ENCODE peak calls at places on chromosomes 6 and 20, in five cellular contexts. I is SK-N-SH, J is stomach, Q is A549, W is ovary. R is an unnamed sample. For H3K4me1, the result is how much of the 10 kb centered on the place peaks cover.

GRCh38 chr6:11050735-11051134 is 6.6 kb upstream of the ELOVL2 start:
- DNase-seq in W (no peak), I (no peak), Q (peak), J (no peak), R (no peak)

GRCh38 chr6:81865712-81866111 is 113.2 kb upstream of the TENT5A start:
- DNase-seq in J (no peak), W (no peak), I (no peak), Q (no peak), R (no peak)

GRCh38 chr6:118372413-118372812 is 175.7 kb upstream of the PLN start:
- DNase-seq in W (no peak), I (peak), Q (no peak), J (no peak), R (no peak)

GRCh38 chr6:15498640-15499039 is 164.2 kb downstream of the DTNBP1 start:
- DNase-seq in J (no peak), I (no peak), W (no peak), Q (no peak), R (no peak)

GRCh38 chr20:62161347-62161746 is 17.8 kb downstream of the SS18L1 start:
- DNase-seq in I (no peak), W (no peak), J (no peak), Q (no peak), R (no peak)

GRCh38 chr6:14035448-14035847 is 82.1 kb upstream of the CD83 start:
- DNase-seq in J (no peak), I (no peak), Q (peak), W (no peak), R (no peak)

GRCh38 chr6:168015492-168016175 is 18.2 kb downstream of the KIF25 start:
- DNase-seq in Q (no peak), I (no peak), W (no peak), J (no peak), R (peak)

GRCh38 chr6:162058281-162058875 is 669.2 kb downstream of the PRKN start:
- DNase-seq in Q (peak), W (no peak), J (peak), I (no peak), R (no peak)

GRCh38 chr6:34455831-34456230 is 10.0 kb upstream of the PACSIN1 start:
- DNase-seq in J (no peak), W (no peak), I (no peak), Q (no peak), R (no peak)

GRCh38 chr6:161265554-161265953 is 8.3 kb downstream of the AGPAT4 start:
- DNase-seq in J (no peak), W (no peak), I (no peak), Q (no peak), R (no peak)

DNA sequence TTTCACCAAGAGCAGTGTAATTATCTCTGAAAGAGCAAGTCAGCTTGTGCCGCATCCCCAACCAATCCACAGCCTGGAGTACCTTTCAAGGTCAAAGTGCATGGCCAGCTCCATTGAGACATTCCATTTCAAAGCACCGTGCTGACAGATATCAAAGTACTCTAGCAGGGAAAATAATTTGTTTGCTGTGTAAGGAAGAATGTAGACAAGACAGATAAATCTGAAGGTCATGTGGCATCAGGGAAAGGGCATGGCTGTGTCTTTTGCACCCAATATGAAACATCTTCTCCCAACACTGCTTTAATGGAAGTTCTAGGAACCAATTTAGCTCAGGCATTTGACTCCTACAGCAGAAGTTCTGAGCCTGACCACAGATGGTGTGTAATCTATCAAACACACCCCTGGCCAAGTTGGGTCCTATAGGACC is 242.7 kb upstream of the TAB2 start:
- DNase-seq in W (no peak), J (no peak), I (no peak), Q (no peak), R (no peak)
- TF ChIP-seq EP300 in W (no peak), J (no peak), I (no peak), Q (no peak), R (no peak)

GRCh38 chr6:112352607-112353006 is 5.5 kb downstream of the RFPL4B start:
- DNase-seq in I (no peak), Q (no peak), W (no peak), J (no peak), R (no peak)
- H3K4me1 ChIP-seq in I (under half), Q (under half), W (under half), J (under half), R (under half)

GRCh38 chr20:50561379-50562078 is 51.3 kb downstream of the PTPN1 start:
- DNase-seq in J (no peak), I (no peak), Q (peak), W (peak), R (no peak)
- TF ChIP-seq EP300 in J (peak), I (peak), Q (no peak), W (no peak), R (no peak)

GRCh38 chr20:63734111-63734945 is 2.1 kb upstream of the LIME1 start:
- DNase-seq in Q (no peak), J (no peak), W (no peak), I (peak), R (no peak)

GRCh38 chr20:63733579-63734081 is 2.8 kb upstream of the LIME1 start:
- DNase-seq in J (no peak), I (no peak), Q (no peak), W (no peak), R (no peak)

GRCh38 chr20:63733117-63733516 is 3.3 kb upstream of the LIME1 start:
- DNase-seq in J (no peak), Q (no peak), I (no peak), W (no peak), R (no peak)

GRCh38 chr20:63732118-63733095 is 4.1 kb upstream of the LIME1 start:
- DNase-seq in I (no peak), Q (no peak), J (no peak), W (no peak), R (no peak)

DNA sequence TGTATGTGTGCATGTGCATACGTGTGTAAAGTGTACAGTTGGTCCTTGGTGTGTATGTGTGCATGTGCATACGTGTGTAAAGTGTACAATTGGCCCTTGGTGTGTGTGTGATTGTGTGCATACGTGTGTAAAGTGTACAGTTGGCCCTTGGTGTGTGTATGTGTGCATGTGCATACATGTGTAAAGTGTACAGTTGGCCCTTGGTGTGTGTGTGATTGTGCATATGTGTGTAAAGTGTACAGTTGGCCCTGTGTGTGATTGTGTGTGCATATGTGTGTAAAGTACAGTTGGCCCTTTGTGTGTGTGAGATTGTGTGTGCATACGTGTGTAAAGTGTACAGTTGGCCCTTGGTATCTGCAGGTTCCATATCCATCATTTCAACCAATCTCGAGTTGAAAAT is 5.1 kb upstream of the LIME1 start:
- DNase-seq in J (no peak), I (no peak), W (no peak), Q (no peak), R (no peak)
- H3K4me1 ChIP-seq in J (under half), I (under half), W (under half), Q (under half), R (under half)

R was measured in esophagus muscularis mucosa.